ENCODE peak calls at places on chromosomes 2 and 18, in seven cellular contexts. D is heart left ventricle, A is tibial nerve, I is IMR-90, T is lower leg skin, C is K562, R is adrenal gland. Q is an unnamed sample.

GRCh38 chr2:98761267-98761781 is 30.4 kb upstream of the MGAT4A start:
- DNase-seq in D (no peak), A (no peak), I (no peak), T (no peak), C (no peak), R (no peak), Q (no peak)

GRCh38 chr2:42141687-42142475 is 27.3 kb upstream of the EML4 start:
- DNase-seq in D (peak; percentile 84), A (peak; percentile 49), I (peak; percentile 93), T (peak; percentile 64), C (peak; percentile 75), R (peak; percentile 57), Q (peak; percentile 89)

GRCh38 chr2:63057249-63058148 is 6.9 kb downstream of the OTX1 start:
- DNase-seq in D (no peak), A (no peak), I (no peak), T (no peak), C (no peak), R (no peak), Q (no peak)

GRCh38 chr2:144358979-144359541 is 160.9 kb downstream of the ZEB2 start:
- DNase-seq in D (no peak), A (no peak), I (peak; percentile 71), T (no peak), C (peak; percentile 55), R (no peak), Q (no peak)

GRCh38 chr2:240277073-240277806 is 136.8 kb upstream of the OTOS start:
- DNase-seq in D (peak; percentile 21), A (no peak), I (peak; percentile 75), T (no peak), C (no peak), R (peak; percentile 87), Q (no peak)

GRCh38 chr2:73979686-73980085 is 5.0 kb upstream of the TET3 start:
- DNase-seq in D (no peak), A (no peak), I (peak; percentile 92), T (no peak), C (no peak), R (peak; percentile 75), Q (peak; percentile 72)

GRCh38 chr18:58993260-58993659 is 128.6 kb downstream of the ZNF532 start:
- DNase-seq in D (no peak), A (no peak), I (peak; percentile 90), T (no peak), C (no peak), R (no peak), Q (no peak)

GRCh38 chr2:236333417-236334121 is 69.4 kb upstream of the ASB18 start:
- DNase-seq in D (no peak), A (no peak), I (no peak), T (no peak), C (no peak), R (no peak), Q (no peak)

GRCh38 chr2:101776172-101777043 is 78.9 kb downstream of the MAP4K4 start:
- DNase-seq in D (no peak), A (no peak), I (no peak), T (no peak), C (peak; percentile 53), R (no peak), Q (no peak)

DNA sequence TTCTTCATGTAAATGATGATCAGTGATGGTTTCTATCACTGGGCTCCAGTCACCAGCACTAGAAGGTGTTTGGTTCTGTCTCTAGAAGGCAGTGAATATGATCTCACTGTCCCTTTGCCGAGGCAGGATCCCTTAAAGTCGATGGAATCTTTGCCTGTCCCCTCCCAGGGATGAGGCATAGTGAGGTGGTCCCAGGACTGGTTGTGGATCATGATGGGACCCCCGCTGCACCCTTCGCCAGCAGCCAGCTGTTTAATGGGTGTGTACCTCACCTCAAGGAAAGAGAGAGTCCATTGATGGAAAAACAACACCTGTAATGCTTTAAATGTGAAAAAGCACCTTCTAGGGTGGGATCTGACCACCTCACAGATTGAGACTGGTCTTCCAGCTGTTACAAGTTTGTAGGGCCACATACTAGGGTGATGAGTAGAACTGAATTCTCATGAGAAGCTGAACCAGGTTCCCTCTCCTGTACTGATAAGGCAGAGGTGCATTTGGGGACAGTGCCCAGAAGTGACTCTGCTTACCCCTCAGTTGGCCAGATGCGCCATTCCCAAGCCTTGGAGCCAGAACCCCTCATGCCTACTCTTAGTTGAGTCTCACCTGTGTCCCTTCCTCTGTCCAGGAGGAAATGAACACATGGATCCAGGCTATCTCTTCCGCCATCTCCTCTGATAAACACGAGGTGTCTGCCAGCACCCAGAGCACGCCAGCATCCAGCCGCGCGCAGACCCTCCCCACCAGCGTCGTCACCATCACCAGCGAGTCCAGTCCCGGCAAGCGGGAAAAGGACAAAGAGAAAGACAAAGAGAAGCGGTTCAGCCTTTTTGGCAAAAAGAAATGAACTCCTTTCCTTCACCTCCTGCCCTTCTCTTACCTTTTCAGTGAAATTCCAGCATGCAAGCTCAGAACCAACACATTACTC is 55.5 kb upstream of the EML6 start:
- DNase-seq in D (no peak), A (no peak), I (no peak), T (no peak), C (no peak), R (no peak), Q (no peak)
- TF ChIP-seq POLR2A in D (no peak), A (no peak), I (no peak), T (no peak), C (no peak), R (no peak), Q (no peak)

GRCh38 chr2:227471924-227472264 is at the start of gene AGFG1:
- DNase-seq in D (peak; percentile 88), A (peak; percentile 88), I (peak; percentile 67), T (peak; percentile 74), C (peak; percentile 87), R (peak; percentile 88), Q (peak; percentile 89)
- TF ChIP-seq POLR2A in D (no peak), A (no peak), I (peak; percentile 81), T (no peak), C (peak; percentile 29), R (peak; percentile 88), Q (peak; percentile 29)

GRCh38 chr2:38744399-38744780 is 6.8 kb downstream of the SRSF7 start:
- DNase-seq in D (no peak), A (no peak), I (no peak), T (no peak), C (no peak), R (no peak), Q (no peak)
- TF ChIP-seq POLR2A in D (no peak), A (no peak), I (no peak), T (no peak), C (peak; percentile 10), R (no peak), Q (no peak)

GRCh38 chr2:38076250-38076709 is 329 bp upstream of the CYP1B1 start:
- DNase-seq in D (peak; percentile 76), A (peak; percentile 68), I (peak; percentile 68), T (peak; percentile 62), C (no peak), R (peak; percentile 83), Q (peak; percentile 90)
- TF ChIP-seq POLR2A in D (no peak), A (no peak), I (no peak), T (no peak), C (no peak), R (peak; percentile 5), Q (no peak)